ENCODE peak calls at places on chromosomes 16 and 17, in ten cellular contexts. A is heart right ventricle; T is IMR-90; G is A549; O is stomach; X is naive thymus-derived CD4-positive, alpha-beta T cell; P is ascending aorta; J is HCT116; Q is tibial artery; Y is CD8-positive, alpha-beta memory T cell. L is an unnamed sample.

GRCh38 chr16:12403746-12404658 is 399.7 kb downstream of the CPPED1 start:
- DNase-seq in A (no peak), T (no peak), G (no peak), O (no peak), X (no peak), P (no peak), J (no peak), Q (no peak), Y (no peak), L (no peak)

GRCh38 chr16:28149016-28149888 is 62.5 kb downstream of the XPO6 start:
- DNase-seq in A (no peak), T (peak; percentile 22), G (no peak), O (no peak), X (peak; percentile 57), P (no peak), J (no peak), Q (no peak), Y (no peak), L (no peak)

GRCh38 chr17:31378638-31379037 is 12.8 kb upstream of the RAB11FIP4 start:
- DNase-seq in A (no peak), T (no peak), G (no peak), O (no peak), X (no peak), P (no peak), J (no peak), Q (no peak), Y (no peak), L (no peak)

GRCh38 chr17:19744492-19744891 is 3.6 kb downstream of the ALDH3A1 start:
- DNase-seq in A (no peak), T (no peak), G (no peak), O (no peak), X (no peak), P (no peak), J (no peak), Q (no peak), Y (no peak), L (no peak)

GRCh38 chr16:53415504-53415903 is 18.8 kb upstream of the RBL2 start:
- DNase-seq in A (no peak), T (no peak), G (no peak), O (no peak), X (no peak), P (no peak), J (no peak), Q (no peak), Y (no peak), L (no peak)

GRCh38 chr17:19717031-19717360 is 612 bp upstream of the SLC47A2 start:
- DNase-seq in A (no peak), T (no peak), G (no peak), O (no peak), X (no peak), P (no peak), J (no peak), Q (no peak), Y (no peak), L (no peak)

GRCh38 chr17:40347319-40348135 is 17.0 kb downstream of the GJD3 start:
- DNase-seq in A (no peak), T (no peak), G (no peak), O (no peak), X (no peak), P (no peak), J (no peak), Q (no peak), Y (no peak), L (no peak)

GRCh38 chr17:68777243-68777855 is 176.2 kb upstream of the FAM20A start:
- DNase-seq in A (peak; percentile 17), T (peak; percentile 67), G (peak; percentile 44), O (peak; percentile 45), X (peak; percentile 30), P (no peak), J (peak; percentile 51), Q (peak; percentile 57), Y (no peak), L (peak; percentile 35)

GRCh38 chr17:60472449-60472848 is 50.2 kb downstream of the CHCT1 start:
- DNase-seq in A (no peak), T (no peak), G (no peak), O (no peak), X (no peak), P (no peak), J (no peak), Q (no peak), Y (no peak), L (no peak)

GRCh38 chr16:25065899-25066298 is 45.6 kb upstream of the LCMT1 start:
- DNase-seq in A (peak; percentile 14), T (no peak), G (no peak), O (no peak), X (no peak), P (no peak), J (no peak), Q (no peak), Y (no peak), L (no peak)

GRCh38 chr17:82444284-82444893 is 6.2 kb downstream of the CYBC1 start:
- DNase-seq in A (no peak), T (no peak), G (no peak), O (no peak), X (no peak), P (no peak), J (no peak), Q (no peak), Y (no peak), L (no peak)
- H3K4me3 ChIP-seq in A (no peak overlapping the region), T (no peak overlapping the region), G (no peak overlapping the region), O (no peak overlapping the region), X (no peak overlapping the region), P (no peak overlapping the region), J (no peak overlapping the region), Q (no peak overlapping the region), Y (no peak overlapping the region), L (no peak overlapping the region)

GRCh38 chr16:48382131-48382530 is 3.1 kb downstream of the SIAH1 start:
- DNase-seq in A (no peak), T (no peak), G (no peak), O (no peak), X (no peak), P (no peak), J (no peak), Q (no peak), Y (no peak), L (no peak)
- H3K4me1 ChIP-seq in A (peaks cover 38% of the 10 kb centered on the region), T (peaks cover 9% of the 10 kb centered on the region), G (peaks cover 40% of the 10 kb centered on the region), O (peaks cover 43% of the 10 kb centered on the region), X (peaks cover 30% of the 10 kb centered on the region), P (peaks cover 42% of the 10 kb centered on the region), J (peaks cover 13% of the 10 kb centered on the region), Q (no peaks in the 10 kb centered on the region), Y (peaks cover 26% of the 10 kb centered on the region), L (peaks cover 81% of the 10 kb centered on the region)

GRCh38 chr17:73131993-73132595 is 32.7 kb upstream of the SSTR2 start:
- DNase-seq in A (no peak), T (no peak), G (no peak), O (no peak), X (no peak), P (no peak), J (no peak), Q (no peak), Y (no peak), L (no peak)
- H3K27ac ChIP-seq in A (no peak overlapping the region), T (no peak overlapping the region), G (no peak overlapping the region), O (no peak overlapping the region), X (no peak overlapping the region), P (no peak overlapping the region), J (no peak overlapping the region), Q (no peak overlapping the region), Y (no peak overlapping the region), L (no peak overlapping the region)

GRCh38 chr17:488993-489757 is 136.6 kb upstream of the RPH3AL start:
- DNase-seq in A (no peak), T (peak; percentile 20), G (no peak), O (no peak), X (peak; percentile 43), P (no peak), J (peak; percentile 54), Q (no peak), Y (peak; percentile 52), L (no peak)
- H3K4me3 ChIP-seq in A (peak overlapping the region; percentile 75), T (peak overlapping the region; percentile 65), G (peak overlapping the region; percentile 52), O (peak overlapping the region; percentile 60), X (peak overlapping the region; percentile 77), P (peak overlapping the region; percentile 59), J (peak overlapping the region; percentile 57), Q (peak overlapping the region; percentile 69), Y (peak overlapping the region; percentile 76), L (peak overlapping the region; percentile 76)

DNA sequence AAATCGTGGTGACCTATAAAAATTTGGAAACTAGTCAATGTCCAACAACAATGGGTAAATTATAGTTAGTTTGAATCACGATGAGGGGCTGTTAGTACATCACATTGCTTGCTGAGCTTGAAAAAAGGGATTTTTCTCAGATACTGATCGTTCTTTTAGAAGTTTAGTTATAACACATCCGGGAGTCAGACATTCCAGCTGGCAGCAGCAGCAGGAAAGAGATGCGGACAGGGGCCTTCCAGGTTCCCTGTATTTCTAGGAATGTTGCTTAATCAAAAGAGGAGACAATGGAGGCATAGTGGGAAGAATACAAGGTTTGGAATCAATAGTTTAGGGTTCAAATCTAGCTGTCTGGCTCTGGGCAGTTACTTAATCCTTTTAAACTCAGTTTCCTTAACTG is 27.8 kb downstream of the CDK5R1 start:
- DNase-seq in A (no peak), T (no peak), G (no peak), O (no peak), X (no peak), P (no peak), J (no peak), Q (no peak), Y (no peak), L (no peak)
- H3K4me1 ChIP-seq in A (peaks cover under 1% of the 10 kb centered on the region), T (no peaks in the 10 kb centered on the region), G (no peaks in the 10 kb centered on the region), O (peaks cover 6% of the 10 kb centered on the region), X (peaks cover 38% of the 10 kb centered on the region), P (peaks cover 6% of the 10 kb centered on the region), J (peaks cover 4% of the 10 kb centered on the region), Q (no peaks in the 10 kb centered on the region), Y (peaks cover 39% of the 10 kb centered on the region), L (peaks cover 23% of the 10 kb centered on the region)

GRCh38 chr17:81328489-81328888 is 33.4 kb upstream of the SLC38A10 start:
- DNase-seq in A (no peak), T (no peak), G (no peak), O (no peak), X (no peak), P (no peak), J (no peak), Q (no peak), Y (no peak), L (no peak)
- H3K27ac ChIP-seq in A (peak overlapping the region; percentile 77), T (no peak overlapping the region), G (peak overlapping the region; percentile 94), O (peak overlapping the region; percentile 87), X (no peak overlapping the region), P (no peak overlapping the region), J (peak overlapping the region; percentile 88), Q (no peak overlapping the region), Y (no peak overlapping the region), L (peak overlapping the region; percentile 84)

GRCh38 chr16:30901201-30902069 is 5.0 kb downstream of the CTF1 start:
- DNase-seq in A (no peak), T (no peak), G (no peak), O (no peak), X (no peak), P (no peak), J (no peak), Q (no peak), Y (no peak), L (no peak)
- H3K4me3 ChIP-seq in A (peak overlapping the region; percentile 56), T (peak overlapping the region; percentile 19), G (peak overlapping the region; percentile 49), O (peak overlapping the region; percentile 59), X (peak overlapping the region; percentile 61), P (peak overlapping the region; percentile 76), J (peak overlapping the region; percentile 36), Q (peak overlapping the region; percentile 52), Y (peak overlapping the region; percentile 63), L (peak overlapping the region; percentile 71)

L was measured in left ventricle myocardium inferior.